ENCODE peak calls at places on chromosome 1, in four cellular contexts. D is WTC11, H is K562, W is HepG2. R is an unnamed sample.

GRCh38 chr1:18973446-18973955 is 17.0 kb upstream of the IFFO2 start:
- DNase-seq in H (no peak), W (no peak), D (no peak), R (no peak)

GRCh38 chr1:22864886-22865285 is 107.8 kb downstream of the LACTBL1 start:
- DNase-seq in W (no peak), D (no peak), H (no peak), R (no peak)

GRCh38 chr1:113275083-113275482 is 115.2 kb upstream of the MAGI3 start:
- DNase-seq in D (no peak), W (no peak), H (no peak), R (no peak)

GRCh38 chr1:60621524-60621923 is 460.8 kb upstream of the NFIA start:
- DNase-seq in W (no peak), D (no peak), H (no peak), R (no peak)

GRCh38 chr1:170721621-170722020 is 57.7 kb downstream of the PRRX1 start:
- DNase-seq in H (no peak), D (no peak), W (no peak), R (no peak)

GRCh38 chr1:218585565-218586184 is 240.5 kb downstream of the TGFB2 start:
- DNase-seq in H (no peak), W (no peak), D (peak; percentile 75), R (no peak)

GRCh38 chr1:16958475-16958874 is 21.9 kb downstream of the MFAP2 start:
- DNase-seq in W (no peak), H (no peak), D (no peak), R (no peak)

GRCh38 chr1:40712405-40712944 is 21.0 kb downstream of the NFYC start:
- DNase-seq in W (no peak), H (no peak), D (no peak), R (no peak)

GRCh38 chr1:200139661-200140250 is 112.2 kb downstream of the NR5A2 start:
- DNase-seq in H (peak; percentile 51), D (no peak), W (peak; percentile 61), R (no peak)

GRCh38 chr1:181482521-181483083 is 715 bp upstream of the CACNA1E start:
- DNase-seq in H (peak; percentile 27), D (peak; percentile 76), W (no peak), R (no peak)

GRCh38 chr1:205714190-205714905 is 34.0 kb upstream of the SLC45A3 start:
- DNase-seq in H (no peak), W (peak; percentile 43), D (no peak), R (no peak)

GRCh38 chr1:111334169-111334568 is 43.5 kb downstream of the CHIA start:
- DNase-seq in W (peak; percentile 50), D (peak; percentile 27), H (peak; percentile 26), R (peak; percentile 33)

GRCh38 chr1:84300501-84300900 is 1.0 kb upstream of the SAMD13 start:
- DNase-seq in H (no peak), D (no peak), W (no peak), R (no peak)

GRCh38 chr1:165629848-165630628 is 996 bp upstream of the MGST3 start:
- DNase-seq in H (no peak), D (peak; percentile 57), W (no peak), R (no peak)

GRCh38 chr1:22343456-22344426 is 107.9 kb upstream of the ZBTB40 start:
- DNase-seq in H (no peak), W (no peak), D (no peak), R (no peak)

GRCh38 chr1:198155253-198155652 is 1.5 kb upstream of the NEK7 start:
- DNase-seq in H (no peak), D (no peak), W (no peak), R (no peak)

GRCh38 chr1:198205021-198205684 is 48.4 kb downstream of the NEK7 start:
- DNase-seq in H (no peak), D (no peak), W (no peak), R (no peak)

GRCh38 chr1:239785576-239785975 is 306.1 kb upstream of the FMN2 start:
- DNase-seq in D (no peak), W (no peak), H (no peak), R (no peak)

GRCh38 chr1:18554597-18554996 is 73.9 kb downstream of the KLHDC7A start:
- DNase-seq in D (no peak), H (no peak), W (no peak), R (no peak)

GRCh38 chr1:183454377-183454776 is 17.9 kb upstream of the SMG7 start:
- DNase-seq in W (no peak), H (no peak), D (no peak), R (no peak)

GRCh38 chr1:218459878-218460277 is 114.7 kb downstream of the TGFB2 start:
- DNase-seq in D (peak; percentile 21), W (peak; percentile 9), H (no peak), R (no peak)

GRCh38 chr1:51624851-51625250 is 8.0 kb downstream of the OSBPL9 start:
- DNase-seq in W (no peak), D (no peak), H (no peak), R (no peak)

GRCh38 chr1:175130649-175131045 is 61.9 kb downstream of the KIAA0040 start:
- DNase-seq in W (no peak), H (no peak), D (no peak), R (no peak)

DNA sequence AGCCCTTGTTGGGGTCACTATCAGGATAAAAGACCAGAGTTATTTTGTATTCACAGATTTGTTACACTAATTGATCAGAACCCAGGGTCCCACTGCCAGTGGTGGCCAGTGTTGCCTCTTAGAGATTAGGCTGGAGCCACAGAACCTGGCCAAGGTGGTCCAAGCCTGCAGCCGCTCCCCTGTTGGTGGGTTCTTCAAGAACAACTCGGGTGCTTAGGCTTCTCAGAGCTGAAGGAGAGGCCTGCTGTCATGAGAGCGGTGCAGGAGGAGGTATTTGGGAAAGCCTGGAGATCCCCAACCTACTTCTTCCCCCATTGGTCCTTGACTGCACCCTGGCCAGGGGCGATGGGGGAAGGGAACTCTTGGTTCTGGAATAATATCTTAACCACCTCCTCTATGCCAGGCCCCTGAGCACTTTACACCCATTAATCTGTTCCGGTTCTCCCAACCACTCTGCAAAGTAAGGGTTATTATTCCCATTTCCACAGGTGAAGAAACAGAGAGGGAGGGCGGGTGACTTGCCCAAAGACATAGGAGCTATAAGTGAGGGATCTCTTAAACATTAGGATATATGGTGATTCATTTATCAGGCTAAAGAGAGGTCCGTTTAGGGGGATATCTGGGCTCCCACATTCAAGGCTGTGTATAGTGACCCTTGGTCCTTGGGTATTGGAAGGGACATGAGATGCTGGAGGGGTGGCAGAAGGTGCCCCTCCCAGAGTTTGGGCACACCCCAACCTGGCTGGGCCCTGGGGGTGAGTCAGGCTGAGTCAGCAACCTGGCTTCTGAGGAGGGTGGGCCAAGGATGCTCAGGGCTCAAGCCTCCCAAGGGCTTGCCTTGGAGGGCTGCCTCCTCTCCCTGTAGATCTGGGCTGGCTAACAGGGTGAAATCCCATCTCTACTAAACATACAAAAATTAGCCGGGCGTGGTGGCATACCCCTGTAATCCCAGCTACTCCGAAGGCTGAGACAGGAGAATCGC is 5.1 kb downstream of the TRNP1 start:
- DNase-seq in W (no peak), D (no peak), H (no peak), R (no peak)
- TF ChIP-seq ETV6 in W (no peak), D (no peak), H (no peak), R (no peak)

DNA sequence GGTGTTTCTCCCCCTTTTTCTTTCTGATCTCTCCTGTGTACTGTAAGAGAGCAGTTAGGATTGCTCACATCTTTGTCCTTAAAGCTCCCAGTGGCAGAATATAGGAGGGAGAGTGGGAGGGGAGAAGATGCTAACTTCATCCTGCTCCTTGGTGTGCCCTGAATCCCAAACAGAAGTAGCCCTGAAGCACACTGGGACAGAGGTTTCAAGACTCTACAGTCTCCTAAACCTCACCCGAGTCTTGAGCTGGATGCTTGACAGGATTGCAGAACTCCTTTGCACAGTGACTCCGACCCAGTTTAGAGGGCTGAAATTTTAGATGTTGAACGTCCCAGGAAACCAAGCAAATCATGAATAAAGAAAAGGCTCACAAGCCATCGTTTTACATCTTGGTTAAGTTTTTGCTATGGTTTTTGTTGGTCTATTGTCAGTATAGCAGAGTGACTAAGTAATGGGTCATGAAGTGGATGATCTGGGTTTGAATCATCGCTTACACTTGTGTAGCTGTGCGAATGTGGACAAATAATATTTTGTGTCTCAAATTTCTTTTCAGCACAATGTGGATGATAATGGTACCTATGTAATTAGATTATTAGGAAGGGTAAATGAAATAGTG is 37.5 kb downstream of the XCL2 start:
- DNase-seq in W (no peak), D (no peak), H (no peak), R (no peak)
- TF ChIP-seq ETV6 in W (no peak), D (no peak), H (no peak), R (no peak)

DNA sequence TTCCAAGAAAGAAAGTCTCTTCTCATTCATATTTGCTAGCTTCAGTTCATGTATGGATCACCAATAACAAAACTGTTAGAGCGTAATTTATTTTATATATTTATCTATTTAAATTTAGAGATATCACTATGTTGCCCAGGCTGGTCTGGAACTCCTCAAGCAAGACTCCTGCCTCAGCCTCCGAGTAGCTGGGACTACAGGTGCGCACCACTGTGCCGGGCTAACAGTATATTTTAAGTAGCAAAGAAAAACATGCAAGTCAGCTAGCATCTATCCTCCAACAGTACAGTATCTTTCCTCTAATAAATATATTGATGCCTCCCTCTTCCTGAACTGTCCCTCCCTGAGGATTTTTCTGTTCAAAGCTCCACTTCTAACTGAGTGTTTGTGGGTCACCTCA is 21.5 kb downstream of the INPP5B start:
- DNase-seq in D (no peak), H (no peak), W (no peak), R (no peak)
- TF ChIP-seq ETV6 in D (no peak), H (no peak), W (no peak), R (no peak)

GRCh38 chr1:177351361-177352108 is 180.8 kb downstream of the BRINP2 start:
- DNase-seq in D (no peak), H (no peak), W (no peak), R (no peak)

GRCh38 chr1:177354247-177354646 is 183.5 kb downstream of the BRINP2 start:
- DNase-seq in W (no peak), H (no peak), D (no peak), R (no peak)

GRCh38 chr1:177360791-177361190 is 190.0 kb downstream of the BRINP2 start:
- DNase-seq in W (no peak), H (no peak), D (no peak), R (no peak)

GRCh38 chr1:177355575-177355974 is 184.8 kb downstream of the BRINP2 start:
- DNase-seq in D (peak; percentile 33), H (no peak), W (peak; percentile 3), R (no peak)
- TF ChIP-seq ETV6 in D (no peak), H (no peak), W (no peak), R (no peak)

R was measured in GM12878.